ENCODE peak calls at places on chromosomes 7 and 10, in seven cellular contexts. One of them, this sample, is unnamed.

GRCh38 chr10:3848768-3849643 is 64.0 kb upstream of the KLF6 start:
- DNase-seq in tibial artery: no peak
- DNase-seq in heart left ventricle: no peak
- DNase-seq in fibroblast of mammary gland: peak
- DNase-seq in GM20000: peak
- DNase-seq in HFF-Myc: no peak
- DNase-seq in right lobe of liver: no peak
- DNase-seq in this sample: no peak

GRCh38 chr10:18222870-18223269 is 82.6 kb downstream of the CACNB2 start:
- DNase-seq in right lobe of liver: no peak
- DNase-seq in tibial artery: no peak
- DNase-seq in fibroblast of mammary gland: peak
- DNase-seq in GM20000: no peak
- DNase-seq in heart left ventricle: no peak
- DNase-seq in HFF-Myc: no peak
- DNase-seq in this sample: no peak

GRCh38 chr10:9227679-9228365 is 1173.3 kb downstream of the GATA3 start:
- DNase-seq in right lobe of liver: no peak
- DNase-seq in HFF-Myc: no peak
- DNase-seq in tibial artery: no peak
- DNase-seq in heart left ventricle: no peak
- DNase-seq in fibroblast of mammary gland: no peak
- DNase-seq in GM20000: no peak
- DNase-seq in this sample: no peak

GRCh38 chr10:29895436-29895835 is 163.9 kb downstream of the JCAD start:
- DNase-seq in right lobe of liver: no peak
- DNase-seq in heart left ventricle: peak
- DNase-seq in HFF-Myc: peak
- DNase-seq in GM20000: no peak
- DNase-seq in tibial artery: peak
- DNase-seq in fibroblast of mammary gland: peak
- DNase-seq in this sample: peak

GRCh38 chr10:33616921-33617320 is 282.5 kb upstream of the NRP1 start:
- DNase-seq in GM20000: no peak
- DNase-seq in HFF-Myc: no peak
- DNase-seq in right lobe of liver: no peak
- DNase-seq in fibroblast of mammary gland: peak
- DNase-seq in heart left ventricle: no peak
- DNase-seq in tibial artery: no peak
- DNase-seq in this sample: no peak

GRCh38 chr7:50332241-50333176 is 28.0 kb downstream of the IKZF1 start:
- DNase-seq in heart left ventricle: no peak
- DNase-seq in HFF-Myc: no peak
- DNase-seq in fibroblast of mammary gland: no peak
- DNase-seq in right lobe of liver: no peak
- DNase-seq in tibial artery: no peak
- DNase-seq in GM20000: no peak
- DNase-seq in this sample: no peak

GRCh38 chr7:98334077-98334476 is 52.6 kb downstream of the BRI3 start:
- DNase-seq in right lobe of liver: no peak
- DNase-seq in HFF-Myc: no peak
- DNase-seq in tibial artery: no peak
- DNase-seq in fibroblast of mammary gland: no peak
- DNase-seq in GM20000: no peak
- DNase-seq in heart left ventricle: no peak
- DNase-seq in this sample: no peak

GRCh38 chr7:7257899-7258692 is 75.8 kb downstream of the C1GALT1 start:
- DNase-seq in HFF-Myc: no peak
- DNase-seq in tibial artery: no peak
- DNase-seq in heart left ventricle: no peak
- DNase-seq in fibroblast of mammary gland: no peak
- DNase-seq in right lobe of liver: no peak
- DNase-seq in GM20000: peak
- DNase-seq in this sample: no peak

GRCh38 chr7:8322667-8323066 is 60.7 kb upstream of the ICA1 start:
- DNase-seq in HFF-Myc: no peak
- DNase-seq in right lobe of liver: no peak
- DNase-seq in tibial artery: no peak
- DNase-seq in fibroblast of mammary gland: no peak
- DNase-seq in heart left ventricle: no peak
- DNase-seq in GM20000: no peak
- DNase-seq in this sample: no peak

GRCh38 chr10:18312385-18313145 is 172.3 kb downstream of the CACNB2 start:
- DNase-seq in GM20000: peak
- DNase-seq in tibial artery: no peak
- DNase-seq in right lobe of liver: no peak
- DNase-seq in heart left ventricle: peak
- DNase-seq in HFF-Myc: peak
- DNase-seq in fibroblast of mammary gland: peak
- DNase-seq in this sample: no peak

GRCh38 chr10:129332476-129332875 is 134.6 kb upstream of the MGMT start:
- DNase-seq in right lobe of liver: no peak
- DNase-seq in HFF-Myc: no peak
- DNase-seq in tibial artery: no peak
- DNase-seq in GM20000: no peak
- DNase-seq in heart left ventricle: no peak
- DNase-seq in fibroblast of mammary gland: peak
- DNase-seq in this sample: no peak

GRCh38 chr10:118927317-118927716 is 102.2 kb upstream of the NANOS1 start:
- DNase-seq in fibroblast of mammary gland: peak
- DNase-seq in HFF-Myc: no peak
- DNase-seq in GM20000: no peak
- DNase-seq in tibial artery: no peak
- DNase-seq in heart left ventricle: no peak
- DNase-seq in right lobe of liver: no peak
- DNase-seq in this sample: no peak

GRCh38 chr10:92757066-92757716 is 67.4 kb downstream of the HHEX start:
- DNase-seq in tibial artery: peak
- DNase-seq in right lobe of liver: peak
- DNase-seq in heart left ventricle: peak
- DNase-seq in HFF-Myc: peak
- DNase-seq in fibroblast of mammary gland: peak
- DNase-seq in GM20000: peak
- DNase-seq in this sample: peak
- TF ChIP-seq CTCF in tibial artery: peak
- TF ChIP-seq CTCF in right lobe of liver: no peak
- TF ChIP-seq CTCF in heart left ventricle: peak
- TF ChIP-seq CTCF in HFF-Myc: no peak
- TF ChIP-seq CTCF in fibroblast of mammary gland: no peak
- TF ChIP-seq CTCF in GM20000: no peak
- TF ChIP-seq CTCF in this sample: no peak

GRCh38 chr10:102262744-102263370 is 17.5 kb downstream of the GBF1 start:
- DNase-seq in fibroblast of mammary gland: peak
- DNase-seq in heart left ventricle: no peak
- DNase-seq in HFF-Myc: no peak
- DNase-seq in right lobe of liver: no peak
- DNase-seq in tibial artery: no peak
- DNase-seq in GM20000: no peak
- DNase-seq in this sample: no peak
- TF ChIP-seq CTCF in fibroblast of mammary gland: no peak
- TF ChIP-seq CTCF in heart left ventricle: no peak
- TF ChIP-seq CTCF in HFF-Myc: no peak
- TF ChIP-seq CTCF in right lobe of liver: no peak
- TF ChIP-seq CTCF in tibial artery: no peak
- TF ChIP-seq CTCF in GM20000: no peak
- TF ChIP-seq CTCF in this sample: no peak

GRCh38 chr10:102564209-102564834 is 60.5 kb downstream of the SUFU start:
- DNase-seq in fibroblast of mammary gland: no peak
- DNase-seq in GM20000: peak
- DNase-seq in tibial artery: no peak
- DNase-seq in right lobe of liver: no peak
- DNase-seq in HFF-Myc: no peak
- DNase-seq in heart left ventricle: no peak
- DNase-seq in this sample: no peak

DNA sequence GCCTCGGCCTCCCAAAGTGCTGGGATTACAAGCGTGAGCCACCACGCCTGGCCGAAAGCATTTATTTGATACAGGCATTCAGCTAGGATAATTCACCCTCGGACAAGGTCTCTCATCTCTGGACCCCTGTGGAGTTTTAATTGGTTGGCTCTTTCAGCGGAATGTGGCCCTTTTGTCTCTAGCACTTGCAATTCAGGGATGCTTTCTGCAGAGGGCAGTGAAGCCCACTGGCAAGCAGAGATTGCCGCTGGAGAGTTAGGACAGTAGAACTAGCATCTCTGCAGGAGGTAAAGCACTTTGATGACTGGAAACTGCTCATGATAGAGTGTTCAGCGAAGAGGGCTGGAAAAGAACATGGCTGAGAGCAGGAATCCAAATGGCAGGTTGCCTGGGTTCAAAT is 62.0 kb downstream of the SUFU start:
- DNase-seq in fibroblast of mammary gland: no peak
- DNase-seq in heart left ventricle: no peak
- DNase-seq in right lobe of liver: no peak
- DNase-seq in HFF-Myc: no peak
- DNase-seq in tibial artery: no peak
- DNase-seq in GM20000: no peak
- DNase-seq in this sample: no peak
- TF ChIP-seq CTCF in fibroblast of mammary gland: no peak
- TF ChIP-seq CTCF in heart left ventricle: no peak
- TF ChIP-seq CTCF in right lobe of liver: no peak
- TF ChIP-seq CTCF in HFF-Myc: peak
- TF ChIP-seq CTCF in tibial artery: no peak
- TF ChIP-seq CTCF in GM20000: no peak
- TF ChIP-seq CTCF in this sample: no peak

DNA sequence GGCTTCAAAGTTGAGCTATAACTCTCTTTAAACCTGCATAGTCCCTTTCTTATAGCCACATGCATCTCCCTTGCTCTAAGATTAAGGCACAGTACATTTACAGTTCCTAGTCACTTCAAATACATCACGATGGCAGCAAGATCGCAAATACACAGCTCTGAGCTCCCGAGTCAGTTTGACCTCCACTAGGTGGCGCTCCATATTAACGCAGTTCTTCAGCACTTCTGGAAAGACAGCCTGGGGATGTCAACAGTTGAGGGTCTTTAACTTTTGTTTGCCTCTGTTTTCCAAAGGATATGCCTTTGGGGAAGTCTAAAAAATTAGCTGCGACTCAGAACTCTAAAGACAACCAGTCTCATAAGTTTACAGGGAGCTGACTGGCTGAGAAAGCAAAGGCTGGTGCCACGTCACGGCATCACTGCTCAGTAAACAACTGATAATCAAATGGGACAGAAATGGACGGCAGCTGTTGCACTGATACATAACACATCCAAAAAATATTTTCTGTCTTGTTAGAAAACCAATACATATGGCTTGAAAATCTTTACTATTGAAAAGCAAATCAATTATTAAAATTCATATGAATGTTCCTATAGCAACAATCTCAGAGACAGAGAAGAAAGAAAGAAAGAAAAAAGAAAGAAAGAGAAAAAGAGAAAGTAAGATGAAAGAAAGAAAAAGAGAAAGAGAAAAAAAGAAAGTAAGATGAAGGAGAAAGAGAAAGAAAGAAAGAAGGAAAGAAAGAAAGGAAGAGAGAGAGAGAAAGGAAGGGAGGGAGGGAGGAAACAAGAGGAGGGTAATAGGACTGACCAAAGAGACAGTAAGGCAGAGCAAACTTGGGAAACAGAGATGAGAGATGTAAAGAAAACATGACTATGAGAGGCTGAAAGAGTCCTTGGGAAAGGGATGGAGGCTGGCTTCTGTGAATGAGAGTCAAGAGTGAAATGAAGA is 458.7 kb downstream of the SORCS1 start:
- DNase-seq in fibroblast of mammary gland: peak
- DNase-seq in HFF-Myc: peak
- DNase-seq in heart left ventricle: peak
- DNase-seq in GM20000: peak
- DNase-seq in right lobe of liver: no peak
- DNase-seq in tibial artery: no peak
- DNase-seq in this sample: peak
- TF ChIP-seq CTCF in fibroblast of mammary gland: peak
- TF ChIP-seq CTCF in HFF-Myc: peak
- TF ChIP-seq CTCF in heart left ventricle: peak
- TF ChIP-seq CTCF in GM20000: peak
- TF ChIP-seq CTCF in right lobe of liver: peak
- TF ChIP-seq CTCF in tibial artery: peak
- TF ChIP-seq CTCF in this sample: peak

DNA sequence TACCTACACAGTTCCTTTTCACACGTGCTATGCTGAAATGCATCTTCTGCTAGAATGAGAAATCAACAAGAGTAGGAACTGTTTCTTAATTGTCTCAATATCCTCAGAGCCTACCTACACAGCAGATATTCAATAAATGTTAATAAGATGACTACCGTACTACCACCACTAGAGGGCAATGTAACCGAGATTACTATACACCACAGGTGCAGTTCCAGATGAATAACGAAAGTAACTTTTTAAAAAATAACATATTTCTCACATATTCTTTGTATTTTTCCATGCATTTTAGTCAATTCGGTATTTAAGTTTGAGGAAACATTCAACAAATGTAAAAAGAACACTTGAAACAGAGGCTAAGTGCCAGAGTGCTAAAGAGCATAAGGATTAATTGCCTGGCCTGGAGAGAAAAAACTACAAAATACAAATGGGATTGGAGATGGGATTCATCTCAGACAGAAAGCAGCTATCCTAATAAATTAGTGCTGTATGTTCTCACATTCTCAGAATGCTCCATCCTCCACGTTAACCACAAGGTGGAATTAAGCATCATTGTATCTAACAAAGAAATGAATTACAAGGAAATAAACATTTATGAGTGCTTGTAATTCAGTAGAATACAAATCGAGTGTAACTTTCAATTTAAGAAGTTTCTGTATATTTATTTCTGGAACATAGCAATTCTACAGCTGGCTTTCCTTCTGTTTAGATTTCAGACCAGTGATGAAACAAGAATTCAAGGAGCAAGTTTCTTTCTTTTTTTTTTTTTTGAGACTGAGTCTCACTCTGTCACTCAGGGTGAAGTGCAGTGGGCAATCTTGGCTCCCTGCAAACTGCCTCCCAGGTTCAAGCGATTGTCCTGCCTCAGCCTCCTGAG is 20.3 kb upstream of the HECTD2 start:
- DNase-seq in HFF-Myc: no peak
- DNase-seq in tibial artery: no peak
- DNase-seq in heart left ventricle: no peak
- DNase-seq in right lobe of liver: no peak
- DNase-seq in fibroblast of mammary gland: peak
- DNase-seq in GM20000: peak
- DNase-seq in this sample: no peak
- TF ChIP-seq CTCF in HFF-Myc: peak
- TF ChIP-seq CTCF in tibial artery: peak
- TF ChIP-seq CTCF in heart left ventricle: peak
- TF ChIP-seq CTCF in right lobe of liver: peak
- TF ChIP-seq CTCF in fibroblast of mammary gland: peak
- TF ChIP-seq CTCF in GM20000: peak
- TF ChIP-seq CTCF in this sample: peak

DNA sequence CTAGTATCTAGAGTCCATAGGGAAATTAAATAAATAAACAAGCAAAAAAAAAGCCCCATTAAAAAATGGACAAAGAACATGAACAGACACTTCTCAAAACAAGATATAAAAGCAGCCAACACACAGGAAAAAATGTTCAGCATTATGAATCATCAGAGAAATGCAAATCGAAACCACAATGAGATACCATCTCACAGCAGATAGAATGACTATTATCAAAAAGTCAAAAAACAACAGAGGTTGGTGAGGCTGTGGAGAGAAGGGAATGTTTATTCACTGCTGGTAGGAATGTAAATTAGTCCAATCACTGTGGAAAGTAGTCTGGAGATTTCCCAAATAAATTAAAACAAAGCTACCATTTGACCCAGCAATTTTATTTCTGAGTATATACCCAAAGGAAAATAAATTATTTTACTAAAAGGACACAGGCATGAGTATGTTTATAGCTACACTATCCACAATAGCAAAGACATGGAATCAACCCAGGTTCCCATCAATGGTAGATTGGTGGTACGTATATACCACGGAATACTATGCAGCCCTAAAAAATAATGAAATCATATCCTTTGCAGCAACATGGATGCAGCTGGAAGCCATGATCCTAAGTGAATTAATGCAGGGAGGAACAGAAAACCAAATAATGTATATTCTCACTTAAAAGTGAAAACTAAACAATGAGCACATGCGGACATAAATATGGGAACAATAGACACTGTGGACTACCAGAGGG is 366.5 kb upstream of the SEMA3C start:
- DNase-seq in GM20000: no peak
- DNase-seq in HFF-Myc: peak
- DNase-seq in fibroblast of mammary gland: peak
- DNase-seq in right lobe of liver: no peak
- DNase-seq in heart left ventricle: no peak
- DNase-seq in tibial artery: no peak
- DNase-seq in this sample: no peak
- TF ChIP-seq CTCF in GM20000: no peak
- TF ChIP-seq CTCF in HFF-Myc: no peak
- TF ChIP-seq CTCF in fibroblast of mammary gland: no peak
- TF ChIP-seq CTCF in right lobe of liver: no peak
- TF ChIP-seq CTCF in heart left ventricle: no peak
- TF ChIP-seq CTCF in tibial artery: no peak
- TF ChIP-seq CTCF in this sample: no peak